ENCODE peak calls at places on chromosomes 1 and 21, in seven cellular contexts. One of them, this sample, is unnamed.

GRCh38 chr1:93607814-93608187 is 73.8 kb downstream of the BCAR3 start:
- DNase-seq in H4: no peak
- DNase-seq in coronary artery: no peak
- DNase-seq in left ventricle myocardium inferior: no peak
- DNase-seq in kidney glomerular epithelial cell: no peak
- DNase-seq in progenitor cell of endocrine pancreas: no peak
- DNase-seq in stimulated activated CD4-positive, alpha-beta T cell treated with anti-CD3 and anti-CD28 coated beads, Interleukin-2, amount 100 ng/mL, for 48 hours: peak
- DNase-seq in this sample: peak

GRCh38 chr1:226001852-226002666 is 2.9 kb upstream of the SDE2 start:
- DNase-seq in H4: peak
- DNase-seq in coronary artery: peak
- DNase-seq in left ventricle myocardium inferior: peak
- DNase-seq in kidney glomerular epithelial cell: no peak
- DNase-seq in progenitor cell of endocrine pancreas: no peak
- DNase-seq in stimulated activated CD4-positive, alpha-beta T cell treated with anti-CD3 and anti-CD28 coated beads, Interleukin-2, amount 100 ng/mL, for 48 hours: peak
- DNase-seq in this sample: no peak

GRCh38 chr1:186183219-186183618 is 191.8 kb downstream of the TPR start:
- DNase-seq in H4: peak
- DNase-seq in coronary artery: no peak
- DNase-seq in left ventricle myocardium inferior: no peak
- DNase-seq in kidney glomerular epithelial cell: peak
- DNase-seq in progenitor cell of endocrine pancreas: no peak
- DNase-seq in stimulated activated CD4-positive, alpha-beta T cell treated with anti-CD3 and anti-CD28 coated beads, Interleukin-2, amount 100 ng/mL, for 48 hours: no peak
- DNase-seq in this sample: peak

GRCh38 chr1:225596152-225596551 is 56.8 kb downstream of the ENAH start:
- DNase-seq in H4: no peak
- DNase-seq in coronary artery: no peak
- DNase-seq in left ventricle myocardium inferior: no peak
- DNase-seq in kidney glomerular epithelial cell: no peak
- DNase-seq in progenitor cell of endocrine pancreas: no peak
- DNase-seq in stimulated activated CD4-positive, alpha-beta T cell treated with anti-CD3 and anti-CD28 coated beads, Interleukin-2, amount 100 ng/mL, for 48 hours: no peak
- DNase-seq in this sample: no peak

GRCh38 chr21:41802684-41803083 is 35.8 kb upstream of the RIPK4 start:
- DNase-seq in H4: no peak
- DNase-seq in coronary artery: no peak
- DNase-seq in left ventricle myocardium inferior: peak
- DNase-seq in kidney glomerular epithelial cell: no peak
- DNase-seq in progenitor cell of endocrine pancreas: no peak
- DNase-seq in stimulated activated CD4-positive, alpha-beta T cell treated with anti-CD3 and anti-CD28 coated beads, Interleukin-2, amount 100 ng/mL, for 48 hours: no peak
- DNase-seq in this sample: no peak

GRCh38 chr1:219699870-219700269 is 87.0 kb upstream of the ZC3H11B start:
- DNase-seq in H4: peak
- DNase-seq in coronary artery: no peak
- DNase-seq in left ventricle myocardium inferior: no peak
- DNase-seq in kidney glomerular epithelial cell: peak
- DNase-seq in progenitor cell of endocrine pancreas: no peak
- DNase-seq in stimulated activated CD4-positive, alpha-beta T cell treated with anti-CD3 and anti-CD28 coated beads, Interleukin-2, amount 100 ng/mL, for 48 hours: no peak
- DNase-seq in this sample: no peak

GRCh38 chr1:31765041-31765467 is 914 bp upstream of the ADGRB2 start:
- DNase-seq in H4: peak
- DNase-seq in coronary artery: no peak
- DNase-seq in left ventricle myocardium inferior: no peak
- DNase-seq in kidney glomerular epithelial cell: no peak
- DNase-seq in progenitor cell of endocrine pancreas: no peak
- DNase-seq in stimulated activated CD4-positive, alpha-beta T cell treated with anti-CD3 and anti-CD28 coated beads, Interleukin-2, amount 100 ng/mL, for 48 hours: no peak
- DNase-seq in this sample: no peak

GRCh38 chr1:25723250-25723880 is 76.6 kb upstream of the SELENON start:
- DNase-seq in H4: no peak
- DNase-seq in coronary artery: no peak
- DNase-seq in left ventricle myocardium inferior: no peak
- DNase-seq in kidney glomerular epithelial cell: no peak
- DNase-seq in progenitor cell of endocrine pancreas: no peak
- DNase-seq in stimulated activated CD4-positive, alpha-beta T cell treated with anti-CD3 and anti-CD28 coated beads, Interleukin-2, amount 100 ng/mL, for 48 hours: no peak
- DNase-seq in this sample: no peak

GRCh38 chr1:205351984-205352713 is 4.6 kb downstream of the KLHDC8A start:
- DNase-seq in H4: peak
- DNase-seq in coronary artery: no peak
- DNase-seq in left ventricle myocardium inferior: no peak
- DNase-seq in kidney glomerular epithelial cell: no peak
- DNase-seq in progenitor cell of endocrine pancreas: no peak
- DNase-seq in stimulated activated CD4-positive, alpha-beta T cell treated with anti-CD3 and anti-CD28 coated beads, Interleukin-2, amount 100 ng/mL, for 48 hours: no peak
- DNase-seq in this sample: no peak

GRCh38 chr1:223628233-223628632 is 37.3 kb downstream of the CAPN8 start:
- DNase-seq in H4: peak
- DNase-seq in coronary artery: no peak
- DNase-seq in left ventricle myocardium inferior: peak
- DNase-seq in kidney glomerular epithelial cell: no peak
- DNase-seq in progenitor cell of endocrine pancreas: peak
- DNase-seq in stimulated activated CD4-positive, alpha-beta T cell treated with anti-CD3 and anti-CD28 coated beads, Interleukin-2, amount 100 ng/mL, for 48 hours: peak
- DNase-seq in this sample: peak

GRCh38 chr1:183080406-183080805 is 57.2 kb downstream of the LAMC1 start:
- DNase-seq in H4: no peak
- DNase-seq in coronary artery: no peak
- DNase-seq in left ventricle myocardium inferior: no peak
- DNase-seq in kidney glomerular epithelial cell: no peak
- DNase-seq in progenitor cell of endocrine pancreas: no peak
- DNase-seq in stimulated activated CD4-positive, alpha-beta T cell treated with anti-CD3 and anti-CD28 coated beads, Interleukin-2, amount 100 ng/mL, for 48 hours: no peak
- DNase-seq in this sample: no peak

GRCh38 chr1:97581614-97582051 is 339.2 kb downstream of the DPYD start:
- DNase-seq in H4: peak
- DNase-seq in coronary artery: no peak
- DNase-seq in left ventricle myocardium inferior: no peak
- DNase-seq in kidney glomerular epithelial cell: peak
- DNase-seq in progenitor cell of endocrine pancreas: no peak
- DNase-seq in stimulated activated CD4-positive, alpha-beta T cell treated with anti-CD3 and anti-CD28 coated beads, Interleukin-2, amount 100 ng/mL, for 48 hours: no peak
- DNase-seq in this sample: no peak

GRCh38 chr1:243933495-243933894 is 83.5 kb upstream of the AKT3 start:
- DNase-seq in H4: no peak
- DNase-seq in coronary artery: no peak
- DNase-seq in left ventricle myocardium inferior: no peak
- DNase-seq in kidney glomerular epithelial cell: no peak
- DNase-seq in progenitor cell of endocrine pancreas: no peak
- DNase-seq in stimulated activated CD4-positive, alpha-beta T cell treated with anti-CD3 and anti-CD28 coated beads, Interleukin-2, amount 100 ng/mL, for 48 hours: no peak
- DNase-seq in this sample: no peak

GRCh38 chr1:243559575-243560172 is 290.4 kb downstream of the AKT3 start:
- DNase-seq in H4: no peak
- DNase-seq in coronary artery: no peak
- DNase-seq in left ventricle myocardium inferior: no peak
- DNase-seq in kidney glomerular epithelial cell: no peak
- DNase-seq in progenitor cell of endocrine pancreas: no peak
- DNase-seq in stimulated activated CD4-positive, alpha-beta T cell treated with anti-CD3 and anti-CD28 coated beads, Interleukin-2, amount 100 ng/mL, for 48 hours: no peak
- DNase-seq in this sample: no peak

GRCh38 chr1:107523061-107523460 is 382.2 kb downstream of the NTNG1 start:
- DNase-seq in H4: no peak
- DNase-seq in coronary artery: no peak
- DNase-seq in left ventricle myocardium inferior: no peak
- DNase-seq in kidney glomerular epithelial cell: no peak
- DNase-seq in progenitor cell of endocrine pancreas: no peak
- DNase-seq in stimulated activated CD4-positive, alpha-beta T cell treated with anti-CD3 and anti-CD28 coated beads, Interleukin-2, amount 100 ng/mL, for 48 hours: no peak
- DNase-seq in this sample: no peak

GRCh38 chr1:47885062-47885461 is 112.1 kb downstream of the TRABD2B start:
- DNase-seq in H4: no peak
- DNase-seq in coronary artery: no peak
- DNase-seq in left ventricle myocardium inferior: no peak
- DNase-seq in kidney glomerular epithelial cell: no peak
- DNase-seq in progenitor cell of endocrine pancreas: no peak
- DNase-seq in stimulated activated CD4-positive, alpha-beta T cell treated with anti-CD3 and anti-CD28 coated beads, Interleukin-2, amount 100 ng/mL, for 48 hours: no peak
- DNase-seq in this sample: no peak

GRCh38 chr1:180911640-180912161 is 996 bp upstream of the KIAA1614 start:
- DNase-seq in H4: no peak
- DNase-seq in coronary artery: peak
- DNase-seq in left ventricle myocardium inferior: no peak
- DNase-seq in kidney glomerular epithelial cell: no peak
- DNase-seq in progenitor cell of endocrine pancreas: no peak
- DNase-seq in stimulated activated CD4-positive, alpha-beta T cell treated with anti-CD3 and anti-CD28 coated beads, Interleukin-2, amount 100 ng/mL, for 48 hours: no peak
- DNase-seq in this sample: no peak

GRCh38 chr1:76059461-76059860 is 15.1 kb upstream of the ST6GALNAC3 start:
- DNase-seq in H4: no peak
- DNase-seq in coronary artery: no peak
- DNase-seq in left ventricle myocardium inferior: no peak
- DNase-seq in kidney glomerular epithelial cell: no peak
- DNase-seq in progenitor cell of endocrine pancreas: no peak
- DNase-seq in stimulated activated CD4-positive, alpha-beta T cell treated with anti-CD3 and anti-CD28 coated beads, Interleukin-2, amount 100 ng/mL, for 48 hours: no peak
- DNase-seq in this sample: no peak

GRCh38 chr1:51524817-51525216 is 5.8 kb upstream of the EPS15 start:
- DNase-seq in H4: no peak
- DNase-seq in coronary artery: no peak
- DNase-seq in left ventricle myocardium inferior: no peak
- DNase-seq in kidney glomerular epithelial cell: no peak
- DNase-seq in progenitor cell of endocrine pancreas: no peak
- DNase-seq in stimulated activated CD4-positive, alpha-beta T cell treated with anti-CD3 and anti-CD28 coated beads, Interleukin-2, amount 100 ng/mL, for 48 hours: no peak
- DNase-seq in this sample: no peak

GRCh38 chr1:243984788-243985187 is 66.3 kb upstream of the ZBTB18 start:
- DNase-seq in H4: no peak
- DNase-seq in coronary artery: no peak
- DNase-seq in left ventricle myocardium inferior: no peak
- DNase-seq in kidney glomerular epithelial cell: no peak
- DNase-seq in progenitor cell of endocrine pancreas: no peak
- DNase-seq in stimulated activated CD4-positive, alpha-beta T cell treated with anti-CD3 and anti-CD28 coated beads, Interleukin-2, amount 100 ng/mL, for 48 hours: no peak
- DNase-seq in this sample: no peak

GRCh38 chr1:50967416-50968020 is 2.5 kb upstream of the CDKN2C start:
- DNase-seq in H4: no peak
- DNase-seq in coronary artery: no peak
- DNase-seq in left ventricle myocardium inferior: no peak
- DNase-seq in kidney glomerular epithelial cell: no peak
- DNase-seq in progenitor cell of endocrine pancreas: no peak
- DNase-seq in stimulated activated CD4-positive, alpha-beta T cell treated with anti-CD3 and anti-CD28 coated beads, Interleukin-2, amount 100 ng/mL, for 48 hours: no peak
- DNase-seq in this sample: no peak

GRCh38 chr1:156102634-156103511 is 11.6 kb upstream of the LMNA start:
- DNase-seq in H4: no peak
- DNase-seq in coronary artery: no peak
- DNase-seq in left ventricle myocardium inferior: no peak
- DNase-seq in kidney glomerular epithelial cell: no peak
- DNase-seq in progenitor cell of endocrine pancreas: no peak
- DNase-seq in stimulated activated CD4-positive, alpha-beta T cell treated with anti-CD3 and anti-CD28 coated beads, Interleukin-2, amount 100 ng/mL, for 48 hours: no peak
- DNase-seq in this sample: no peak

GRCh38 chr1:109733235-109733634 is 7.6 kb downstream of the GSTM3 start:
- DNase-seq in H4: no peak
- DNase-seq in coronary artery: no peak
- DNase-seq in left ventricle myocardium inferior: no peak
- DNase-seq in kidney glomerular epithelial cell: no peak
- DNase-seq in progenitor cell of endocrine pancreas: no peak
- DNase-seq in stimulated activated CD4-positive, alpha-beta T cell treated with anti-CD3 and anti-CD28 coated beads, Interleukin-2, amount 100 ng/mL, for 48 hours: no peak
- DNase-seq in this sample: no peak

GRCh38 chr1:170664828-170665617 is 1.1 kb downstream of the PRRX1 start:
- DNase-seq in H4: no peak
- DNase-seq in coronary artery: no peak
- DNase-seq in left ventricle myocardium inferior: peak
- DNase-seq in kidney glomerular epithelial cell: no peak
- DNase-seq in progenitor cell of endocrine pancreas: no peak
- DNase-seq in stimulated activated CD4-positive, alpha-beta T cell treated with anti-CD3 and anti-CD28 coated beads, Interleukin-2, amount 100 ng/mL, for 48 hours: no peak
- DNase-seq in this sample: no peak

GRCh38 chr1:107867422-107867821 is 97.6 kb downstream of the VAV3 start:
- DNase-seq in H4: no peak
- DNase-seq in coronary artery: no peak
- DNase-seq in left ventricle myocardium inferior: no peak
- DNase-seq in kidney glomerular epithelial cell: no peak
- DNase-seq in progenitor cell of endocrine pancreas: no peak
- DNase-seq in stimulated activated CD4-positive, alpha-beta T cell treated with anti-CD3 and anti-CD28 coated beads, Interleukin-2, amount 100 ng/mL, for 48 hours: no peak
- DNase-seq in this sample: no peak

GRCh38 chr1:229275005-229275404 is 4.1 kb downstream of the RAB4A start:
- DNase-seq in H4: no peak
- DNase-seq in coronary artery: no peak
- DNase-seq in left ventricle myocardium inferior: no peak
- DNase-seq in kidney glomerular epithelial cell: no peak
- DNase-seq in progenitor cell of endocrine pancreas: no peak
- DNase-seq in stimulated activated CD4-positive, alpha-beta T cell treated with anti-CD3 and anti-CD28 coated beads, Interleukin-2, amount 100 ng/mL, for 48 hours: no peak
- DNase-seq in this sample: no peak

GRCh38 chr1:22053018-22053860 is 730 bp downstream of the CDC42 start:
- DNase-seq in H4: peak
- DNase-seq in coronary artery: peak
- DNase-seq in left ventricle myocardium inferior: peak
- DNase-seq in kidney glomerular epithelial cell: peak
- DNase-seq in progenitor cell of endocrine pancreas: peak
- DNase-seq in stimulated activated CD4-positive, alpha-beta T cell treated with anti-CD3 and anti-CD28 coated beads, Interleukin-2, amount 100 ng/mL, for 48 hours: peak
- DNase-seq in this sample: peak

GRCh38 chr1:94971491-94971924 is 44.6 kb upstream of the CNN3 start:
- DNase-seq in H4: no peak
- DNase-seq in coronary artery: no peak
- DNase-seq in left ventricle myocardium inferior: no peak
- DNase-seq in kidney glomerular epithelial cell: peak
- DNase-seq in progenitor cell of endocrine pancreas: no peak
- DNase-seq in stimulated activated CD4-positive, alpha-beta T cell treated with anti-CD3 and anti-CD28 coated beads, Interleukin-2, amount 100 ng/mL, for 48 hours: no peak
- DNase-seq in this sample: no peak

GRCh38 chr1:36730599-36730998 is 247.9 kb upstream of the CSF3R start:
- DNase-seq in H4: no peak
- DNase-seq in coronary artery: peak
- DNase-seq in left ventricle myocardium inferior: no peak
- DNase-seq in kidney glomerular epithelial cell: no peak
- DNase-seq in progenitor cell of endocrine pancreas: no peak
- DNase-seq in stimulated activated CD4-positive, alpha-beta T cell treated with anti-CD3 and anti-CD28 coated beads, Interleukin-2, amount 100 ng/mL, for 48 hours: no peak
- DNase-seq in this sample: no peak

This sample was measured in stimulated activated effector memory CD8-positive, alpha-beta T cell treated with anti-CD3 and anti-CD28 coated beads, Interleukin-12 subunit alpha, Interleukin-12 subunit beta, amount 100 ng/mL, for 72 hours.